ENCODE peak calls at places on chromosomes 5 and 9, in six cellular contexts. I, J, M, A, T and O are unnamed samples.

GRCh38 chr9:80285325-80285724 is 713.6 kb downstream of the TLE4 start:
- DNase-seq in I (no peak), J (peak; percentile 11), M (no peak), A (no peak), T (no peak), O (no peak)

GRCh38 chr5:177447066-177447610 is 524 bp downstream of the PRR7 start:
- DNase-seq in I (no peak), J (peak; percentile 83), M (peak; percentile 75), A (peak; percentile 59), T (peak; percentile 91), O (no peak)

GRCh38 chr9:117265253-117265652 is 149.6 kb downstream of the ASTN2 start:
- DNase-seq in I (no peak), J (no peak), M (peak; percentile 70), A (no peak), T (no peak), O (no peak)

GRCh38 chr5:72600401-72600981 is 93.3 kb upstream of the ZNF366 start:
- DNase-seq in I (peak; percentile 79), J (peak; percentile 61), M (no peak), A (no peak), T (no peak), O (no peak)

GRCh38 chr9:76926324-76926731 is 20.4 kb upstream of the PRUNE2 start:
- DNase-seq in I (peak; percentile 44), J (no peak), M (no peak), A (no peak), T (no peak), O (no peak)

GRCh38 chr5:61026004-61026403 is 81.0 kb downstream of the NDUFAF2 start:
- DNase-seq in I (no peak), J (no peak), M (no peak), A (no peak), T (no peak), O (no peak)

GRCh38 chr9:27440888-27441740 is 83.0 kb upstream of the IFNK start:
- DNase-seq in I (no peak), J (no peak), M (no peak), A (no peak), T (no peak), O (no peak)

GRCh38 chr5:150155258-150156032 is at the start of gene PDGFRB:
- DNase-seq in I (peak; percentile 96), J (peak; percentile 89), M (peak; percentile 97), A (peak; percentile 53), T (peak; percentile 74), O (peak; percentile 62)

GRCh38 chr9:138028596-138028995 is 151.0 kb downstream of the CACNA1B start:
- DNase-seq in I (no peak), J (no peak), M (no peak), A (no peak), T (no peak), O (no peak)

GRCh38 chr5:65142511-65143011 is 339.2 kb downstream of the ADAMTS6 start:
- DNase-seq in I (no peak), J (peak; percentile 22), M (no peak), A (no peak), T (no peak), O (no peak)

GRCh38 chr9:18550286-18550685 is 76.3 kb downstream of the ADAMTSL1 start:
- DNase-seq in I (no peak), J (no peak), M (no peak), A (no peak), T (no peak), O (no peak)

GRCh38 chr5:177440211-177440989 is 6.2 kb upstream of the PRR7 start:
- DNase-seq in I (no peak), J (no peak), M (no peak), A (no peak), T (peak; percentile 65), O (no peak)

GRCh38 chr5:9284781-9285307 is 261.0 kb downstream of the SEMA5A start:
- DNase-seq in I (no peak), J (no peak), M (peak; percentile 61), A (no peak), T (no peak), O (no peak)

GRCh38 chr9:21174671-21175070 is 8.2 kb upstream of the IFNA21 start:
- DNase-seq in I (no peak), J (no peak), M (no peak), A (no peak), T (no peak), O (no peak)

GRCh38 chr9:16029796-16030363 is 477.0 kb downstream of the CCDC171 start:
- DNase-seq in I (no peak), J (no peak), M (no peak), A (no peak), T (no peak), O (no peak)

GRCh38 chr9:16026886-16027285 is 474.0 kb downstream of the CCDC171 start:
- DNase-seq in I (no peak), J (no peak), M (no peak), A (no peak), T (no peak), O (no peak)

GRCh38 chr9:16030513-16031185 is 477.8 kb downstream of the CCDC171 start:
- DNase-seq in I (peak; percentile 93), J (no peak), M (no peak), A (no peak), T (no peak), O (no peak)

GRCh38 chr9:16029056-16029615 is 476.3 kb downstream of the CCDC171 start:
- DNase-seq in I (no peak), J (no peak), M (no peak), A (no peak), T (no peak), O (no peak)

GRCh38 chr9:16028516-16028915 is 475.7 kb downstream of the CCDC171 start:
- DNase-seq in I (no peak), J (no peak), M (no peak), A (no peak), T (no peak), O (no peak)
- H3K4me1 ChIP-seq in I (peaks cover 66% of the 10 kb centered on the region), J (no peaks in the 10 kb centered on the region), M (no peaks in the 10 kb centered on the region), A (no peaks in the 10 kb centered on the region), T (no peaks in the 10 kb centered on the region), O (no peaks in the 10 kb centered on the region)

GRCh38 chr9:99441829-99442228 is 219.7 kb downstream of the SEC61B start:
- DNase-seq in I (no peak), J (no peak), M (no peak), A (no peak), T (no peak), O (no peak)

GRCh38 chr9:99447951-99448350 is 225.9 kb downstream of the SEC61B start:
- DNase-seq in I (no peak), J (no peak), M (no peak), A (no peak), T (no peak), O (no peak)

GRCh38 chr9:99449726-99450125 is 227.6 kb downstream of the SEC61B start:
- DNase-seq in I (peak; percentile 46), J (no peak), M (no peak), A (no peak), T (no peak), O (no peak)

GRCh38 chr9:99445377-99445891 is 223.4 kb downstream of the SEC61B start:
- DNase-seq in I (peak; percentile 65), J (peak; percentile 20), M (peak; percentile 85), A (no peak), T (no peak), O (peak; percentile 31)

DNA sequence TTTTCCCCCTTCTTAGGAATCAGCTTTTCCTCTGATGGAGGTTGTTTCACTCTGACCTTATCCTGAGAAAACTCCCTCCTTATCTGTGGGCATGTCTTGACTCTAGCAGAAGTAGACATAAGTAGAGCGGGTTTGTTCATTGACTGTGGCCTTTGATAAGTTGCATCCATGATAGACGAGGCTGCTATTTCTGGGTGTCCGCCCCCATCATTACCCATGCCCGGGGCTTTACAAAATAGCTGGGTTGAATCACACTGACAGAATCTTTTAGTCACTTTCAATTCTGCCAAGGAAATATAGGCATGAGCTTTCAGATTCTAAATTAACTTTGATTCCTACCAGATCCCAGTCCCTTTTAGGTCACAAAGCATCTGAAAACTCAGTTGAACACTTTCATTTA is 223.8 kb downstream of the SEC61B start:
- DNase-seq in I (no peak), J (no peak), M (no peak), A (no peak), T (no peak), O (no peak)
- H3K4me3 ChIP-seq in I (no peak overlapping the region), J (no peak overlapping the region), M (no peak overlapping the region), A (no peak overlapping the region), T (no peak overlapping the region), O (no peak overlapping the region)

GRCh38 chr5:121976979-121977378 is 15.2 kb downstream of the SRFBP1 start:
- DNase-seq in I (no peak), J (no peak), M (no peak), A (no peak), T (no peak), O (no peak)

GRCh38 chr5:121981254-121981653 is 19.5 kb downstream of the SRFBP1 start:
- DNase-seq in I (no peak), J (no peak), M (no peak), A (no peak), T (no peak), O (no peak)

GRCh38 chr5:121982089-121982488 is 20.3 kb downstream of the SRFBP1 start:
- DNase-seq in I (no peak), J (no peak), M (no peak), A (no peak), T (no peak), O (no peak)

GRCh38 chr5:121982500-121983261 is 20.9 kb downstream of the SRFBP1 start:
- DNase-seq in I (no peak), J (no peak), M (no peak), A (no peak), T (no peak), O (no peak)

DNA sequence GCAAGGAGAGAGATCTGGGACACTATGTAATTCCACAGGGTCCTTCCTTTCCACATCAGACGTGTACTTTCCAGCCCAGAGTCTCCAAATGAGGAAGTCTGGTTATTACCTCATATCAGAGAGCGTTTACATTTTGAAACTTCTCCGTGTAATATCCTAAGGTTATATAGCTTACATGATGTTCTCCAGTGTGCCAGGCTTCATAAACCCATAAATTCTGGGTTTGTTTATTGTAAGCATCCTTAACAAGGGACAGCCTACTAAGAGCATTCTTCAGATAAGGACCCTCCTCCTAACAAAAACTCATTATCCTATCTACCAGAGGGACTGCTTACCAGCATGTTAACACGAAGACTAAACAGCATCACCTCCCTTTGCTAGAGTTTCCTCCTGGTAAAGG is 17.9 kb downstream of the SRFBP1 start:
- DNase-seq in I (no peak), J (no peak), M (no peak), A (no peak), T (no peak), O (no peak)
- H3K27ac ChIP-seq in I (no peak overlapping the region), J (peak overlapping the region; percentile 39), M (no peak overlapping the region), A (no peak overlapping the region), T (no peak overlapping the region), O (no peak overlapping the region)

GRCh38 chr9:93128011-93128714 is 5.9 kb downstream of the NINJ1 start:
- DNase-seq in I (no peak), J (peak; percentile 4), M (peak; percentile 39), A (no peak), T (peak; percentile 40), O (no peak)
- H3K4me1 ChIP-seq in I (peaks cover 35% of the 10 kb centered on the region), J (peaks cover 35% of the 10 kb centered on the region), M (peaks cover 21% of the 10 kb centered on the region), A (peaks cover 61% of the 10 kb centered on the region), T (peaks cover 73% of the 10 kb centered on the region), O (peaks cover 45% of the 10 kb centered on the region)